ENCODE peak calls at places on chromosomes 11 and 22, in five cellular contexts. X is HepG2, W is K562, G is H1, D is SK-N-SH. E is an unnamed sample.

GRCh38 chr11:67372993-67373915 is at the start of gene CLCF1:
- DNase-seq in X (no peak), W (peak), G (no peak), D (peak), E (no peak)

GRCh38 chr11:4890279-4890678 is 8.6 kb downstream of the OR51T1 start:
- DNase-seq in X (no peak), W (peak), G (no peak), D (no peak), E (no peak)

GRCh38 chr11:108218455-108218854 is 4.0 kb downstream of the NPAT start:
- DNase-seq in X (no peak), W (peak), G (no peak), D (no peak), E (no peak)

GRCh38 chr22:32080904-32081303 is 37.8 kb downstream of the SLC5A1 start:
- DNase-seq in X (peak), W (peak), G (no peak), D (peak), E (peak)

GRCh38 chr11:127345819-127346459 is 345.4 kb upstream of the KIRREL3 start:
- DNase-seq in X (peak), W (peak), G (no peak), D (peak), E (no peak)

GRCh38 chr11:20043992-20044391 is 116.3 kb downstream of the DBX1 start:
- DNase-seq in X (no peak), W (no peak), G (no peak), D (no peak), E (no peak)

GRCh38 chr11:12031856-12032526 is 23.6 kb upstream of the DKK3 start:
- DNase-seq in X (no peak), W (no peak), G (no peak), D (no peak), E (no peak)

GRCh38 chr11:126561327-126561893 is 205.9 kb downstream of the ST3GAL4 start:
- DNase-seq in X (peak), W (peak), G (peak), D (no peak), E (no peak)

GRCh38 chr11:126544311-126545056 is 189.0 kb downstream of the ST3GAL4 start:
- DNase-seq in X (no peak), W (no peak), G (no peak), D (peak), E (no peak)

GRCh38 chr22:41969110-41969646 is at the start of gene SEPTIN3:
- DNase-seq in X (no peak), W (no peak), G (no peak), D (peak), E (no peak)

GRCh38 chr22:39129081-39129480 is 23.4 kb downstream of the CBX7 start:
- DNase-seq in X (peak), W (no peak), G (no peak), D (no peak), E (no peak)

GRCh38 chr11:19258651-19259230 is 18.0 kb upstream of the E2F8 start:
- DNase-seq in X (no peak), W (no peak), G (no peak), D (no peak), E (no peak)

GRCh38 chr11:76777922-76778321 is 5.2 kb upstream of the TSKU start:
- DNase-seq in X (no peak), W (no peak), G (no peak), D (no peak), E (no peak)

GRCh38 chr22:20858615-20859416 is at the start of the genes PI4KA and SNAP29:
- DNase-seq in X (peak), W (peak), G (peak), D (peak), E (peak)
- TF ChIP-seq JUND in X (no peak), W (no peak), G (peak), D (no peak), E (peak)

DNA sequence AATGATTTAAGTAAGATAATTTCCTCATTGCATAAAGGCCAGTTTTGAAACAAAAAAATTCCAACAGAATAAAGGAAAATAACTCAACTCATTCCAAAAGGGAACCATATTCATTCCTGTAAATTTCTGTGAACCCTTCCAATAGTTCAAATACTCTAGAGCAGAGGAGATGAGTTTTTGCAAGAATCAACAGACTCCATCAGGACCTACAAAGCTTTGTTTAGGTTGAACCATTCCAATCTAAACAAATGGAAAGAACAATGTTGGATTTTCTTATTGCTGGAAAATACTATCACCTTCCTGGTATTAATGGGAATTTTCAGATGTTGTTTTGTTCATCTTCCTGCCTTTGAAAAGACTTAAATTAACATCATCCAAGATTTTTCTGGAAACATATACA is 21.8 kb upstream of the OR5AN1 start:
- DNase-seq in X (no peak), W (no peak), G (no peak), D (no peak), E (no peak)
- H3K4me2 ChIP-seq in X (no peak), W (no peak), G (no peak), D (no peak), E (no peak)

DNA sequence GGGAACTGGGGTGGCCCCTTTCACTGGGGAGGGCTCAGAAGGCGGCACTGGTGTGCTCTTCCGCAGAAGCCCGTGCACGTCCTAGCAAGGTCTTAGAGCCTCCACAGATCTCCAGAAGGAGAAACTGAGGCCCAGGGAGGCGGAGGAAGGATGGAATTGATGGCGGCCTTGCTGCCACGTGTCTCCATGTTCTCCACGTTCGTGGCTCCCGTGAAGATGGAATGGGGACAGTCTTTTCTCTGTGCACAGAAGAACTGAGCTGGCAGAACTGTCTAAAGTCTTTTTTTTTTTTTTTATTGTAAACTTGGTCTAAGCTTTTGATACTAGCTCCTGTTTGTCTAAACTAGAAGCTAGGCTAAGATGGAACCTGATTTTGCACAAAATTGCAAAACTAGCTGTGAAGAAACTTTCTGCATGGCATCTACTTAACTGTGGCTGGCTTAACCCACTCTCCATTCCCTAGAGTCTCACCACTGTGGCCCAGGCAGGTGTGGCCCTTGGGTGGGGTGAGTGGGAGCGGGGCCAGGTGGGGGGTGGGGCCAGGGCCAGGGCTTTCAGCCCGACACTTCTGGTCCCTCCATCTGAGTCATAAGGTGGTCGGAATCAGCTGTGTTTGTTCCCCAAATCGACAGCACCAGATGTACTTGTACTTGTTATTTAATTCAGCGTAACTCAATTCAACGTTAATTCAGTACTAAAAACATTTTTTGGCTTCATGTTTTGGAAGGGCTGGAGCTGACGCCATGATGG is 120.7 kb downstream of the MPPED1 start:
- DNase-seq in X (no peak), W (no peak), G (no peak), D (no peak), E (no peak)
- TF ChIP-seq GABPA in X (no peak), W (no peak), G (no peak), D (no peak), E (no peak)

GRCh38 chr11:118790357-118791014 is 478 bp downstream of the DDX6 start:
- DNase-seq in X (peak), W (peak), G (no peak), D (peak), E (peak)

GRCh38 chr11:118791961-118792578 is 1.1 kb upstream of the DDX6 start:
- DNase-seq in X (no peak), W (peak), G (no peak), D (peak), E (no peak)

GRCh38 chr11:118792642-118793124 is 1.7 kb upstream of the DDX6 start:
- DNase-seq in X (peak), W (peak), G (peak), D (peak), E (peak)

GRCh38 chr11:118791015-118791960 is at the start of gene DDX6:
- DNase-seq in X (peak), W (peak), G (peak), D (peak), E (peak)

GRCh38 chr11:118789501-118790356 is 1.2 kb downstream of the DDX6 start:
- DNase-seq in X (no peak), W (peak), G (no peak), D (no peak), E (peak)
- TF ChIP-seq JUND in X (no peak), W (peak), G (no peak), D (no peak), E (no peak)

DNA sequence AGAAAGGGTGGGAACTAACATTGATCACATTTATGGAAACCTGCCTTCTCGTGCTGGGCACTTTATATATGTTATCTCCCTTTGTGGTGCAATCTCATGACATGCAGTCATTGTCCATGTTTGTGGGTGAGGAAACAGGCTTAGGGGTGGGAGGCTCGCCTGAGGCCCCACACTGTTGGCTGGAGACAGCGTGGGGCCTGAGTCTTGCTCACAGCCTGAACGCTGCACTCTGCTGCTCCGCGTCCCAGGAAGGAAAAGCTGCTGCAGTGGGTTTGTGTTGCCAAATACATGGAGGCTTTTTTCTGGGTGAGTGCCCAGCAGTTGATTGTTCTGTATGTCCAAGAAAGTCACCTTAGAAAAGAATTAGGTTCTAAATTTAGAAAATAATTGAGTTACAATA is 24.8 kb downstream of the IGHMBP2 start:
- DNase-seq in X (no peak), W (no peak), G (no peak), D (no peak), E (no peak)
- H3K4me2 ChIP-seq in X (no peak), W (no peak), G (no peak), D (no peak), E (no peak)

DNA sequence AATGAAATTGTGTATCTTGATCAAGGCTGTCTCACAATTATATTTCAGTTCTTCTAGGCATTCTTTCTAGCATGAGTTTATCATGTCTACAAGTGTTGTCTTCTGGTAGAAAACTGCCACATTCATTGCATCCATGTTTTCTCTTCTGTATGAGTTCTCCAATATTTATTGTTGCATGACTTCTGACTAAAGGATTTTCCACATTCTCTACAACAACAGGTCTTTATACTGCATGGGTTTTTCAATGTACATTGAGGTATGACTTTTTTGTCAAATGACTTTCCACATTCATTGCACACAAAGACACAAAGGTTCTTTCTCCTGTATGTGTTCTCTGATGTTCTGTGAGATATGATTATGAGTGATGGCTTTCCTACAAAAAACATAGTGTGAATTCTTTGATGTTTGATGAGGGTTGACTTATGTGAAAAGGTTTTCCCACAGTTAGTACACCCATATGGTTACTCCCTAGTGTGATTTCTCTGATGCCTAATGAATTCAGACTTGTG is 890.6 kb upstream of the CNTN5 start:
- DNase-seq in X (no peak), W (no peak), G (no peak), D (no peak), E (no peak)
- TF ChIP-seq GABPA in X (no peak), W (no peak), G (no peak), D (no peak), E (no peak)

DNA sequence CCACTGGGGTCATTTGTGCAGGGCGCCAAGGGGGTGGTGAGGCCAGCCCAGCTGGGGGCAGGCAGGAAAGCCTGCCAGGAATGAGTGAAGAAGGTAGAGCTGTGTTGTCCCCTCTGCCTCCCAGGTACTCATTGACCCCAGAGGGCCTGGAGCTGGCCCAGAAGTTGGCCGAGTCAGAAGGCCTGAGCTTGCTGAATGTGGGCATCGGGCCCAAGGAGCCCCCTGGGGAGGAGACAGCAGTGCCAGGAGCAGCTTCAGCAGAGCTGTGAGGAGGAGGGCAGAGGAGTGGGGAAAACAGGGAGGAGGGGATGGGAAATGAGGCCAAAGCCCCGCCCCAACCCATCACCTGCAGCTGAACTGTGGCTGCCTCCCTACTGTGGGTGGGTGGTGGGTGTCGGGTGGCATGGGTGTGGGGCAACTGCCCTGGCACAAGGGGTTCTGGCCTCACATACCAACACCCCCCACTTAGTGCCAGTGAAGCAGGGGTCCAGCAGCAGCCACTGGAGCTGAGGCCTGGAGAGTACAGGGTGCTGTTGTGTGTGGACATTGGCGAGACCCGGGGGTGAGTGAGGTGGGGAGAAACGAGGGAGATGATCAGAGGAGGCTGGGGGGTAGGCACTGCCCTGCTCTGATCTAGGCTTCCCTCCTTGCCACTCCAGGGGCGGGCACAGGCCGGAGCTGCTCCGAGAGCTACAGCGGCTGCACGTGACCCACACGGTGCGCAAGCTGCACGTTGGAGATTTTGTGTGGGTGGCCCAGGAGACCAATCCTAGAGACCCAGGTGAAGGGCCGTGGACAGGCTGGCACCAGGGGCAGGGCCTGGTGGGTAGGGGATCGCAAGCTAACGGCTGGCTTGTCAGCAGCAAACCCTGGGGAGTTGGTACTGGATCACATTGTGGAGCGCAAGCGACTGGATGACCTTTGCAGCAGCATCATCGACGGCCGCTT is 3.0 kb downstream of the MUS81 start:
- DNase-seq in X (no peak), W (no peak), G (no peak), D (no peak), E (no peak)
- TF ChIP-seq JUND in X (no peak), W (no peak), G (no peak), D (no peak), E (no peak)

GRCh38 chr22:37173709-37174108 is 14.3 kb downstream of the C1QTNF6 start:
- DNase-seq in X (no peak), W (no peak), G (no peak), D (peak), E (no peak)
- H3K4me2 ChIP-seq in X (no peak), W (no peak), G (no peak), D (no peak), E (no peak)

GRCh38 chr11:61704838-61705237 is 24.6 kb downstream of the DAGLA start:
- DNase-seq in X (no peak), W (no peak), G (no peak), D (no peak), E (no peak)

GRCh38 chr11:61709572-61709971 is 29.4 kb downstream of the DAGLA start:
- DNase-seq in X (no peak), W (no peak), G (no peak), D (no peak), E (no peak)

GRCh38 chr11:61709110-61709509 is 28.9 kb downstream of the DAGLA start:
- DNase-seq in X (no peak), W (no peak), G (no peak), D (no peak), E (no peak)

GRCh38 chr11:61707574-61707973 is 27.4 kb downstream of the DAGLA start:
- DNase-seq in X (no peak), W (no peak), G (no peak), D (no peak), E (no peak)

GRCh38 chr11:61706452-61707400 is 26.5 kb downstream of the DAGLA start:
- DNase-seq in X (no peak), W (peak), G (no peak), D (no peak), E (no peak)
- TF ChIP-seq GABPA in X (no peak), W (no peak), G (no peak), D (no peak), E (no peak)